ENCODE peak calls at places on chromosomes 11 and 22, in ten cellular contexts. Q is IMR-90, J is PC-3, K is GM23248, E is fibroblast of lung, W is mesenchymal stem cell, P is MM.1S, S is DND-41, X is neuronal stem cell, T is OCI-LY7. O is an unnamed sample.

GRCh38 chr11:16785520-16786128 is 47.2 kb downstream of the C11orf58 start:
- DNase-seq in Q (peak; percentile 75), J (peak; percentile 71), K (peak; percentile 87), E (peak; percentile 66), W (peak; percentile 77), P (peak; percentile 47), S (peak; percentile 66), X (peak; percentile 67), T (peak; percentile 59), O (peak; percentile 85)

GRCh38 chr11:8006349-8006977 is 19.3 kb downstream of the EIF3F start:
- DNase-seq in Q (peak; percentile 71), J (peak; percentile 82), K (peak; percentile 84), E (peak; percentile 53), W (peak; percentile 74), P (peak; percentile 62), S (peak; percentile 49), X (peak; percentile 66), T (peak; percentile 62), O (peak; percentile 82)

GRCh38 chr22:45516163-45516562 is 13.5 kb downstream of the FBLN1 start:
- DNase-seq in Q (no peak), J (no peak), K (no peak), E (peak; percentile 63), W (no peak), P (no peak), S (no peak), X (no peak), T (no peak), O (no peak)

GRCh38 chr11:119175493-119176077 is 7.1 kb downstream of the NLRX1 start:
- DNase-seq in Q (peak; percentile 58), J (peak; percentile 71), K (peak; percentile 58), E (peak; percentile 53), W (peak; percentile 50), P (no peak), S (no peak), X (no peak), T (no peak), O (no peak)

GRCh38 chr11:40190294-40190693 is 1269.2 kb downstream of the LRRC4C start:
- DNase-seq in Q (no peak), J (no peak), K (no peak), E (no peak), W (no peak), P (no peak), S (no peak), X (no peak), T (no peak), O (no peak)

GRCh38 chr11:19955660-19956059 is 204.6 kb downstream of the DBX1 start:
- DNase-seq in Q (no peak), J (no peak), K (no peak), E (no peak), W (no peak), P (no peak), S (no peak), X (no peak), T (no peak), O (no peak)

GRCh38 chr22:50303848-50304527 is 3.5 kb downstream of the PLXNB2 start:
- DNase-seq in Q (no peak), J (peak; percentile 50), K (peak; percentile 48), E (no peak), W (no peak), P (no peak), S (no peak), X (no peak), T (peak; percentile 38), O (peak; percentile 64)

GRCh38 chr11:117457031-117457785 is 129.6 kb downstream of the CEP164 start:
- DNase-seq in Q (no peak), J (no peak), K (no peak), E (no peak), W (no peak), P (no peak), S (no peak), X (no peak), T (no peak), O (no peak)

GRCh38 chr11:6812391-6813005 is 13.0 kb upstream of the OR6A2 start:
- DNase-seq in Q (peak; percentile 34), J (peak; percentile 66), K (peak; percentile 54), E (peak; percentile 22), W (peak; percentile 51), P (peak; percentile 65), S (peak; percentile 53), X (peak; percentile 43), T (peak; percentile 61), O (peak; percentile 86)

GRCh38 chr11:67504023-67504949 is 877 bp downstream of the PITPNM1 start:
- DNase-seq in Q (no peak), J (peak; percentile 12), K (peak; percentile 67), E (peak; percentile 16), W (peak; percentile 51), P (no peak), S (peak; percentile 40), X (peak; percentile 56), T (peak; percentile 35), O (peak; percentile 77)

GRCh38 chr11:71236836-71237475 is 15.4 kb downstream of the SHANK2 start:
- DNase-seq in Q (no peak), J (no peak), K (no peak), E (no peak), W (no peak), P (no peak), S (no peak), X (no peak), T (no peak), O (no peak)

GRCh38 chr11:56172256-56172835 is 4.1 kb upstream of the OR5J2 start:
- DNase-seq in Q (no peak), J (no peak), K (no peak), E (no peak), W (no peak), P (no peak), S (no peak), X (no peak), T (no peak), O (no peak)

GRCh38 chr11:32527776-32528175 is 55.9 kb upstream of the EIF3M start:
- DNase-seq in Q (no peak), J (no peak), K (no peak), E (no peak), W (no peak), P (no peak), S (no peak), X (no peak), T (no peak), O (no peak)

GRCh38 chr11:85096939-85097338 is 530.2 kb downstream of the DLG2 start:
- DNase-seq in Q (no peak), J (no peak), K (no peak), E (no peak), W (no peak), P (peak; percentile 51), S (peak; percentile 4), X (no peak), T (peak; percentile 51), O (no peak)

DNA sequence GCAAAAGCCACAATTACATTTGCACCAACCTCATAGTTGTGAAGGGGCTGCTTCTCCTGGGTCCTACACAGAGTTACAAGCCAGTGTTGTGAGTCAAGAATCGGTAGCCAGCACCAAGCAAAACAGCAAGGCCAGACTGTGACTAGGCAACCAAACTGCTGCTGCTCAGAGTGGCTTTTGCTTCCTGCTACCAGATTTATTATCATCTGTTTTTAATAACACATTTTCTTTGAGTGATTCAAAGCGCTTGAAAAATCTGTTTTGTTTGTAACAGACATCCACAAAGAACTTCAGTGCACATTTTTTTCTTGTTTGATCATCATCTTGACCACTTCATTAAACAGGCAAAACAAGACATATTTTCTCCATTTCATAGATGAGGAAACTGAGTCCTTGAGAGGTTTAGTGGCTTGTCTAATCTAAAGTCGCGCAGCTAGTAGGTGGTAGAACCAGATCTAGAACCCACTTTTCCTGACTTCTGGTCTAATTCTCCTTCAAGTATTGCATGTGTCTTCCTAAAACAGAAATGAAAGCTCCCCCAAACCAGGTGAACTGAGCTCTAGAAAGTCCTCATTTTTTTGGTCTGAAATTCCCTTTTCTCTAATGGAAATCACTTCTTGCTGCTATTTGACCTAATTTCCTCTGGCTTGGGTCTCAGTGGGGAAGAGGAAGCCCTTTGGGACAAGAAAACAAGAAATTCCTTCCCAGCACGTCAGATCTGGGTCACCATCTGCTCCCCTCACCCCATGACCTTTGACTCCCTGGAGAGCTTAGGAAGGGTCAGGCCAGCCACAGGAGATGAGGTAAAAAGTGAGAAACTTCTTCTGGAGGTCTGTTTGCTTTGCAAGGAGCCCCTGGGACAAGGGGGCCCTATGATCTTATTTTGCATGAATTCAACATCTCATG is 39.9 kb downstream of the CWC15 start:
- DNase-seq in Q (peak; percentile 97), J (peak; percentile 21), K (peak; percentile 97), E (peak; percentile 98), W (peak; percentile 94), P (no peak), S (no peak), X (no peak), T (no peak), O (no peak)
- H3K4me3 ChIP-seq in Q (no peak overlapping the region), J (no peak overlapping the region), K (peak overlapping the region; percentile 33), E (no peak overlapping the region), W (peak overlapping the region; percentile 43), P (no peak overlapping the region), S (no peak overlapping the region), X (no peak overlapping the region), T (no peak overlapping the region), O (no peak overlapping the region)

GRCh38 chr11:94669032-94669431 is 99.1 kb upstream of the AMOTL1 start:
- DNase-seq in Q (no peak), J (no peak), K (no peak), E (no peak), W (no peak), P (no peak), S (no peak), X (no peak), T (no peak), O (no peak)
- H2AFZ ChIP-seq in Q (no peak overlapping the region), J (no peak overlapping the region), K (no peak overlapping the region), E (no peak overlapping the region), W (no peak overlapping the region), P (no peak overlapping the region), S (no peak overlapping the region), X (no peak overlapping the region), T (no peak overlapping the region), O (no peak overlapping the region)

DNA sequence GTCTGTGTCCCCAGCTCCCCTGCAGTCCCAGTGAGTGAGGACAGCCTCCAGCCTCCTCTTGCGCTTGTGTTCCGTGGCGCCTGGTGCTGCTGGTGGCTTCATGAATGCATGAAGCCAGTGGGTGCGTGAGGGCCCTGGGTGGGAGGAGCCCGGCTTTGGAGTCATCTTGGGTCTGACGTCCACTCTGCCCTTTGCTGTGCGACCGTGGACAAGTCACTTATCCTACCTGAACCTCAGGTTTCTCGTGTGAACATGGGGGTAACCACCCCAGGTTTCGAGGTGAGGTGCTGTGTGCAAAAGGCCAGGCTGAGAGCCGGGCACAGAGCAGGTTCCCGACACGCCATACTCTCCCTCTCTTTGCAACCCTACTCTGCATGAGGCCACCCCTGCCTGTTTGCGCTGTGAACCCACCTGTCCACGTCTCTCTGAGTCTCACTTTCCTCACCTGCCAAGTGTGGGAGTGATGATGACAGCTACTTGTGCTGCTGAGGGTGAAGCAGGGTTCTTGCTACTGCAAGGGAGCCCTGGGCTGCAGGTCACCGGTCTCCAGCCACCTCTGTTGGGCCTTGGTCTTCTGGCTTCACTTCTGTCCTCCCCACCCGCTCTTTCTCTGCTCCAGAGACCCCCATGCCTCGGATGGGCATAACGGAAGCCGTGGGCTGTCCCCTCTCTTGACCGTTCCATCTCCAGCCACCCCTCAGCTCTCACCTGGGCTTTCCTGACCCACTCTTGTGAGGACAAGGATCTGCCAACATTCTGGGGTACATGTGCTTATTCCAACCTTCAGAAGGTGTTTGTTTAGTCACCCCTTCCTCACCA is 537.6 kb downstream of the TBC1D22A start:
- DNase-seq in Q (no peak), J (no peak), K (no peak), E (no peak), W (no peak), P (no peak), S (no peak), X (no peak), T (no peak), O (no peak)
- H3K9me3 ChIP-seq in Q (peaks cover 7% of the 10 kb centered on the region), J (no peaks in the 10 kb centered on the region), K (no peaks in the 10 kb centered on the region), E (no peaks in the 10 kb centered on the region), W (no peaks in the 10 kb centered on the region), P (no peaks in the 10 kb centered on the region), S (no peaks in the 10 kb centered on the region), X (peaks cover 69% of the 10 kb centered on the region), T (no peaks in the 10 kb centered on the region), O (no peaks in the 10 kb centered on the region)

GRCh38 chr11:2807276-2807681 is 78.3 kb downstream of the CDKN1C start:
- DNase-seq in Q (no peak), J (peak; percentile 39), K (no peak), E (peak; percentile 28), W (no peak), P (no peak), S (no peak), X (no peak), T (no peak), O (no peak)
- H3K4me3 ChIP-seq in Q (no peak overlapping the region), J (peak overlapping the region; percentile 38), K (no peak overlapping the region), E (no peak overlapping the region), W (no peak overlapping the region), P (no peak overlapping the region), S (no peak overlapping the region), X (no peak overlapping the region), T (no peak overlapping the region), O (no peak overlapping the region)